ENCODE peak calls at places on chromosomes 12 and 14, in six cellular contexts. W is skeletal muscle cell, B is NCI-H1105, J is sigmoid colon, R is SHP77 treated with DMSO at 0.1 percent for 48 hours, F is NCI-H2029. G is an unnamed sample.

GRCh38 chr12:105492591-105492990 is 162.1 kb downstream of the C12orf75 start:
- DNase-seq in F (no peak), B (no peak), J (no peak), R (no peak), W (no peak), G (no peak)

GRCh38 chr12:84077692-84078091 is 834.9 kb downstream of the SLC6A15 start:
- DNase-seq in W (no peak), B (peak; percentile 72), J (no peak), R (no peak), F (no peak), G (no peak)

GRCh38 chr14:92692822-92693226 is 55.6 kb downstream of the LGMN start:
- DNase-seq in J (peak; percentile 89), B (peak; percentile 98), W (no peak), F (peak; percentile 88), R (peak; percentile 86), G (no peak)

GRCh38 chr12:6215932-6216494 is 15.8 kb downstream of the CD9 start:
- DNase-seq in J (peak; percentile 96), F (peak; percentile 84), B (peak; percentile 39), W (no peak), R (no peak), G (no peak)

GRCh38 chr14:34650786-34651584 is 21.0 kb upstream of the SNX6 start:
- DNase-seq in F (no peak), W (peak; percentile 99), R (no peak), B (no peak), J (no peak), G (no peak)

GRCh38 chr12:94266796-94267529 is 118.6 kb downstream of the PLXNC1 start:
- DNase-seq in R (no peak), W (peak; percentile 72), B (no peak), F (no peak), J (no peak), G (no peak)

GRCh38 chr12:7075931-7076330 is 15.4 kb downstream of the C1S start:
- DNase-seq in F (no peak), B (no peak), W (peak; percentile 71), R (no peak), J (no peak), G (no peak)

GRCh38 chr12:104998423-104999346 is 12.6 kb downstream of the NOPCHAP1 start:
- DNase-seq in B (peak; percentile 95), F (peak; percentile 69), R (peak; percentile 82), J (peak; percentile 60), W (no peak), G (no peak)

GRCh38 chr14:35573911-35574310 is 39.9 kb downstream of the INSM2 start:
- DNase-seq in B (no peak), W (no peak), R (no peak), F (no peak), J (no peak), G (no peak)

GRCh38 chr14:74686324-74686723 is 26.6 kb downstream of the AREL1 start:
- DNase-seq in J (no peak), R (no peak), F (no peak), B (no peak), W (no peak), G (no peak)

GRCh38 chr14:22266141-22266442 is 322.9 kb downstream of the DAD1 start:
- DNase-seq in F (no peak), B (no peak), J (no peak), W (no peak), R (no peak), G (no peak)

GRCh38 chr12:49036029-49036428 is 17.5 kb upstream of the PRKAG1 start:
- DNase-seq in B (no peak), R (no peak), F (no peak), W (no peak), J (no peak), G (no peak)

GRCh38 chr12:114770323-114770722 is 86.3 kb upstream of the TBX3 start:
- DNase-seq in J (no peak), F (no peak), B (no peak), W (no peak), R (no peak), G (no peak)

GRCh38 chr14:93231129-93231979 is 24.3 kb downstream of the UBR7 start:
- DNase-seq in B (peak; percentile 24), R (no peak), W (no peak), F (no peak), J (no peak), G (no peak)

GRCh38 chr12:31558521-31558920 is 32.4 kb downstream of the DENND5B start:
- DNase-seq in R (no peak), B (no peak), W (peak; percentile 15), F (no peak), J (no peak), G (no peak)

GRCh38 chr12:70609739-70610491 is 27.3 kb downstream of the PTPRB start:
- DNase-seq in J (peak; percentile 67), W (no peak), B (peak; percentile 12), R (no peak), F (no peak), G (no peak)

GRCh38 chr14:92254786-92255185 is 68.2 kb upstream of the SLC24A4 start:
- DNase-seq in W (peak; percentile 7), J (peak; percentile 84), F (no peak), B (no peak), R (no peak), G (no peak)

GRCh38 chr12:2306012-2306411 is 253.2 kb downstream of the CACNA1C start:
- DNase-seq in F (no peak), J (no peak), B (no peak), R (no peak), W (no peak), G (peak; percentile 70)

GRCh38 chr14:30607156-30607780 is 14.9 kb upstream of the SCFD1 start:
- DNase-seq in B (no peak), R (no peak), W (no peak), F (no peak), J (no peak), G (no peak)

GRCh38 chr14:67599698-67600561 is at the start of gene PIGH:
- DNase-seq in J (peak; percentile 94), B (peak; percentile 84), F (peak; percentile 56), R (peak; percentile 57), W (peak; percentile 37), G (peak; percentile 95)

GRCh38 chr14:97299661-97300060 is 502.5 kb downstream of the VRK1 start:
- DNase-seq in F (no peak), W (no peak), R (no peak), J (no peak), B (no peak), G (peak; percentile 77)

GRCh38 chr14:51395361-51395849 is 155.4 kb downstream of the TMX1 start:
- DNase-seq in F (no peak), B (peak; percentile 86), J (peak; percentile 82), R (peak; percentile 36), W (peak; percentile 84), G (no peak)

GRCh38 chr12:93767524-93767863 is 90.3 kb downstream of the CRADD start:
- DNase-seq in J (no peak), B (no peak), F (no peak), W (no peak), R (no peak), G (no peak)

GRCh38 chr12:103901518-103902173 is 28.6 kb upstream of the HSP90B1 start:
- DNase-seq in R (no peak), F (no peak), J (no peak), W (no peak), B (peak; percentile 56), G (no peak)

GRCh38 chr14:22314183-22314820 is 274.7 kb downstream of the DAD1 start:
- DNase-seq in R (peak; percentile 54), J (no peak), F (peak; percentile 13), B (peak; percentile 27), W (no peak), G (peak; percentile 71)

GRCh38 chr12:97404549-97404948 is 58.1 kb upstream of the RMST start:
- DNase-seq in F (peak; percentile 63), J (no peak), R (peak; percentile 57), B (peak; percentile 59), W (no peak), G (peak; percentile 69)

GRCh38 chr12:123269395-123269892 is 2.2 kb downstream of the CDK2AP1 start:
- DNase-seq in J (peak; percentile 88), W (peak; percentile 39), B (peak; percentile 93), F (no peak), R (no peak), G (peak; percentile 58)

GRCh38 chr12:106098691-106099200 is 40.0 kb downstream of the NUAK1 start:
- DNase-seq in F (no peak), R (no peak), W (no peak), J (no peak), B (no peak), G (no peak)

GRCh38 chr14:101780887-101781239 is 19.4 kb downstream of the PPP2R5C start:
- DNase-seq in R (no peak), F (no peak), W (no peak), B (no peak), J (no peak), G (no peak)

GRCh38 chr14:104445832-104446381 is 133.7 kb upstream of the C14orf180 start:
- DNase-seq in R (no peak), F (no peak), J (no peak), B (no peak), W (no peak), G (no peak)

GRCh38 chr12:128672428-128672827 is 151.3 kb downstream of the SLC15A4 start:
- DNase-seq in J (no peak), B (no peak), R (no peak), F (no peak), W (no peak), G (no peak)

GRCh38 chr12:2891240-2892053 is 756 bp downstream of the TULP3 start:
- DNase-seq in W (no peak), F (no peak), R (no peak), B (peak; percentile 10), J (peak; percentile 84), G (peak; percentile 23)

GRCh38 chr12:129335773-129336172 is 482.5 kb downstream of the GLT1D1 start:
- DNase-seq in J (no peak), W (no peak), B (no peak), R (no peak), F (no peak), G (no peak)

GRCh38 chr14:71591929-71592328 is 340.3 kb upstream of the RGS6 start:
- DNase-seq in W (peak; percentile 18), R (no peak), B (no peak), F (no peak), J (no peak), G (peak; percentile 57)

GRCh38 chr12:43856932-43857331 is 21.1 kb downstream of the TMEM117 start:
- DNase-seq in J (no peak), R (no peak), F (no peak), W (no peak), B (peak; percentile 53), G (no peak)

GRCh38 chr14:64705406-64706118 is 1.3 kb downstream of the PLEKHG3 start:
- DNase-seq in F (no peak), R (no peak), W (no peak), J (peak; percentile 80), B (no peak), G (no peak)

G was measured in GM12865.